ENCODE peak calls at places on chromosomes 6 and 20, in five cellular contexts. One of them, this sample, is unnamed.

GRCh38 chr6:13767121-13767794 is 47.1 kb downstream of the MCUR1 start:
- DNase-seq in C1 segment of cervical spinal cord: peak
- DNase-seq in endothelial cell: no peak
- DNase-seq in MM.1S: no peak
- DNase-seq in fibroblast of lung: peak
- DNase-seq in this sample: peak

GRCh38 chr20:18524646-18525045 is 16.9 kb downstream of the SEC23B start:
- DNase-seq in C1 segment of cervical spinal cord: no peak
- DNase-seq in endothelial cell: no peak
- DNase-seq in MM.1S: no peak
- DNase-seq in fibroblast of lung: peak
- DNase-seq in this sample: no peak

GRCh38 chr20:62655291-62656204 is 13.2 kb downstream of the SLCO4A1 start:
- DNase-seq in C1 segment of cervical spinal cord: no peak
- DNase-seq in endothelial cell: no peak
- DNase-seq in MM.1S: no peak
- DNase-seq in fibroblast of lung: no peak
- DNase-seq in this sample: no peak

GRCh38 chr6:152634773-152635172 is 2.4 kb downstream of the SYNE1 start:
- DNase-seq in C1 segment of cervical spinal cord: no peak
- DNase-seq in endothelial cell: no peak
- DNase-seq in MM.1S: peak
- DNase-seq in fibroblast of lung: no peak
- DNase-seq in this sample: no peak

GRCh38 chr6:9766240-9766915 is 648.5 kb downstream of the TFAP2A start:
- DNase-seq in C1 segment of cervical spinal cord: no peak
- DNase-seq in endothelial cell: no peak
- DNase-seq in MM.1S: no peak
- DNase-seq in fibroblast of lung: no peak
- DNase-seq in this sample: no peak

GRCh38 chr20:62554214-62554897 is 78.6 kb upstream of the GATA5 start:
- DNase-seq in C1 segment of cervical spinal cord: no peak
- DNase-seq in endothelial cell: no peak
- DNase-seq in MM.1S: no peak
- DNase-seq in fibroblast of lung: no peak
- DNase-seq in this sample: no peak

GRCh38 chr20:38935967-38936407 is 9.8 kb downstream of the FAM83D start:
- DNase-seq in C1 segment of cervical spinal cord: no peak
- DNase-seq in endothelial cell: no peak
- DNase-seq in MM.1S: no peak
- DNase-seq in fibroblast of lung: no peak
- DNase-seq in this sample: no peak

GRCh38 chr6:31011153-31011552 is 879 bp downstream of the MUC22 start:
- DNase-seq in C1 segment of cervical spinal cord: no peak
- DNase-seq in endothelial cell: no peak
- DNase-seq in MM.1S: no peak
- DNase-seq in fibroblast of lung: no peak
- DNase-seq in this sample: no peak

GRCh38 chr20:19915111-19915798 is 101.9 kb upstream of the NAA20 start:
- DNase-seq in C1 segment of cervical spinal cord: no peak
- DNase-seq in endothelial cell: no peak
- DNase-seq in MM.1S: no peak
- DNase-seq in fibroblast of lung: no peak
- DNase-seq in this sample: no peak

GRCh38 chr20:23453944-23454543 is 1.4 kb upstream of the CST11 start:
- DNase-seq in C1 segment of cervical spinal cord: no peak
- DNase-seq in endothelial cell: no peak
- DNase-seq in MM.1S: no peak
- DNase-seq in fibroblast of lung: no peak
- DNase-seq in this sample: no peak

GRCh38 chr6:16488813-16489212 is 250.4 kb downstream of the GMPR start:
- DNase-seq in C1 segment of cervical spinal cord: no peak
- DNase-seq in endothelial cell: no peak
- DNase-seq in MM.1S: no peak
- DNase-seq in fibroblast of lung: no peak
- DNase-seq in this sample: no peak

GRCh38 chr6:87912102-87912501 is 135.5 kb upstream of the SPACA1 start:
- DNase-seq in C1 segment of cervical spinal cord: no peak
- DNase-seq in endothelial cell: no peak
- DNase-seq in MM.1S: no peak
- DNase-seq in fibroblast of lung: no peak
- DNase-seq in this sample: no peak

GRCh38 chr6:113299526-113299925 is 557.6 kb upstream of the MARCKS start:
- DNase-seq in C1 segment of cervical spinal cord: no peak
- DNase-seq in endothelial cell: no peak
- DNase-seq in MM.1S: no peak
- DNase-seq in fibroblast of lung: no peak
- DNase-seq in this sample: no peak

GRCh38 chr6:47700596-47700995 is 2.2 kb downstream of the ADGRF4 start:
- DNase-seq in C1 segment of cervical spinal cord: no peak
- DNase-seq in endothelial cell: no peak
- DNase-seq in MM.1S: no peak
- DNase-seq in fibroblast of lung: no peak
- DNase-seq in this sample: no peak

GRCh38 chr20:31706607-31707257 is 15.9 kb downstream of the BCL2L1 start:
- DNase-seq in C1 segment of cervical spinal cord: no peak
- DNase-seq in endothelial cell: no peak
- DNase-seq in MM.1S: no peak
- DNase-seq in fibroblast of lung: peak
- DNase-seq in this sample: no peak

GRCh38 chr6:37965964-37966676 is 146.6 kb downstream of the ZFAND3 start:
- DNase-seq in C1 segment of cervical spinal cord: no peak
- DNase-seq in endothelial cell: no peak
- DNase-seq in MM.1S: no peak
- DNase-seq in fibroblast of lung: no peak
- DNase-seq in this sample: no peak

GRCh38 chr20:46964299-46965123 is 69.9 kb downstream of the EYA2 start:
- DNase-seq in C1 segment of cervical spinal cord: no peak
- DNase-seq in endothelial cell: no peak
- DNase-seq in MM.1S: no peak
- DNase-seq in fibroblast of lung: no peak
- DNase-seq in this sample: no peak

GRCh38 chr6:157151989-157152388 is 171.3 kb downstream of the TMEM242 start:
- DNase-seq in C1 segment of cervical spinal cord: no peak
- DNase-seq in endothelial cell: no peak
- DNase-seq in MM.1S: no peak
- DNase-seq in fibroblast of lung: peak
- DNase-seq in this sample: no peak

GRCh38 chr20:49989234-49990065 is 6.7 kb downstream of the SNAI1 start:
- DNase-seq in C1 segment of cervical spinal cord: peak
- DNase-seq in endothelial cell: peak
- DNase-seq in MM.1S: no peak
- DNase-seq in fibroblast of lung: peak
- DNase-seq in this sample: no peak